ENCODE peak calls at places on chromosomes 11 and 22, in seven cellular contexts. X, M, H, G, Z, Q and I are unnamed samples. For H3K27me3, the result is how much of the 10 kb centered on the place peaks cover.

GRCh38 chr11:15293975-15294374 is 179.3 kb downstream of the INSC start:
- DNase-seq in Q (no peak), Z (no peak), H (no peak), X (no peak), G (no peak), M (no peak), I (no peak)

GRCh38 chr11:85809881-85810280 is 1.1 kb downstream of the SYTL2 start:
- DNase-seq in Q (no peak), M (peak), H (no peak), Z (no peak), G (no peak), X (no peak), I (no peak)

GRCh38 chr11:86152006-86152862 is 83.3 kb upstream of the PICALM start:
- DNase-seq in Z (no peak), M (no peak), G (no peak), Q (no peak), X (peak), H (no peak), I (no peak)

GRCh38 chr11:27481992-27482391 is 9.4 kb upstream of the LGR4 start:
- DNase-seq in M (no peak), G (no peak), Q (no peak), X (no peak), Z (no peak), H (no peak), I (no peak)

GRCh38 chr11:6568191-6568918 is 35.1 kb downstream of the RRP8 start:
- DNase-seq in Q (no peak), M (peak), H (no peak), X (peak), Z (peak), G (peak), I (peak)

GRCh38 chr11:11969380-11970215 is 38.8 kb downstream of the DKK3 start:
- DNase-seq in M (no peak), Z (no peak), H (no peak), X (no peak), Q (no peak), G (peak), I (peak)

GRCh38 chr11:7251836-7252682 is at the start of gene SYT9:
- DNase-seq in H (peak), Z (no peak), Q (peak), G (peak), M (peak), X (no peak), I (peak)

GRCh38 chr11:85787809-85788805 is 22.8 kb downstream of the SYTL2 start:
- DNase-seq in H (no peak), Z (no peak), M (no peak), X (peak), G (no peak), Q (no peak), I (no peak)

GRCh38 chr11:68677432-68677831 is 6.9 kb upstream of the GAL start:
- DNase-seq in H (no peak), Q (peak), G (peak), M (peak), X (peak), Z (peak), I (peak)

GRCh38 chr22:46631113-46631512 is 10.9 kb downstream of the GRAMD4 start:
- DNase-seq in Q (no peak), G (no peak), H (peak), Z (no peak), M (no peak), X (no peak), I (no peak)

GRCh38 chr11:10742460-10743208 is 8.4 kb upstream of the CTR9 start:
- DNase-seq in M (peak), Z (no peak), H (no peak), G (no peak), X (peak), Q (no peak), I (no peak)

GRCh38 chr11:46273511-46274205 is 3.8 kb upstream of the CREB3L1 start:
- DNase-seq in Z (no peak), M (no peak), Q (no peak), G (no peak), X (no peak), H (peak), I (no peak)

GRCh38 chr22:36954251-36955014 is 41.0 kb downstream of the CSF2RB start:
- DNase-seq in G (no peak), H (no peak), Q (no peak), Z (no peak), M (no peak), X (no peak), I (no peak)

GRCh38 chr22:31654408-31654807 is 7.6 kb downstream of the PISD start:
- DNase-seq in X (no peak), Z (no peak), M (no peak), H (no peak), Q (no peak), G (no peak), I (no peak)

GRCh38 chr11:8040921-8041285 is 40.1 kb upstream of the TUB start:
- DNase-seq in G (no peak), H (no peak), M (no peak), X (no peak), Q (no peak), Z (no peak), I (no peak)

GRCh38 chr11:120682026-120682649 is 170.6 kb downstream of the GRIK4 start:
- DNase-seq in Q (no peak), X (no peak), M (no peak), Z (no peak), H (no peak), G (no peak), I (no peak)
- H3K27me3 ChIP-seq in Q (under half), X (under half), M (under half), Z (under half), H (under half), G (under half), I (under half)

DNA sequence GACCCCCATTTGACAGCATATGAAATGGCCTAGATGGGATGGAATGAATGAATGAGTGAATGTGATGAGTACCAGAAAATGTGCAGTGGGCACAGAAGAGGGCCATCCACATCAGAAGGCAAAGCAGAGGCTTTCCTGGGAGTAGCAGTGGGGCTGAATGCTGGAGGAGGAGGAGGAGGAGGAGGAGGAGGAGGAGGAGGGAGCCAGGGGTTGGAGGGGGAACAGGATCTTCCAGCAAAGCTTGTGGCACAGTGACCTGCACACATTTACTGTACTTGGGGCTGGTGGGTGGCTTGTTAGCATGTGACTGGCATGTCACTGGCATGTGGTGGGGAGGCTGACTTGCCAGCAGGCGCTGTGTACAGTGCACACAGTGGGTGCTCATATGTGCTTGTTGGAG is 9.5 kb downstream of the SEPTIN3 start:
- DNase-seq in Z (no peak), M (no peak), G (no peak), Q (no peak), H (no peak), X (no peak), I (no peak)
- H3K27me3 ChIP-seq in Z (under half), M (under half), G (under half), Q (under half), H (under half), X (under half), I (under half)

GRCh38 chr22:22113701-22114100 is 130.9 kb upstream of the VPREB1 start:
- DNase-seq in H (no peak), G (no peak), Q (no peak), Z (no peak), X (no peak), M (no peak), I (no peak)
- H3K27me3 ChIP-seq in H (under half), G (under half), Q (under half), Z (under half), X (under half), M (under half), I (under half)

DNA sequence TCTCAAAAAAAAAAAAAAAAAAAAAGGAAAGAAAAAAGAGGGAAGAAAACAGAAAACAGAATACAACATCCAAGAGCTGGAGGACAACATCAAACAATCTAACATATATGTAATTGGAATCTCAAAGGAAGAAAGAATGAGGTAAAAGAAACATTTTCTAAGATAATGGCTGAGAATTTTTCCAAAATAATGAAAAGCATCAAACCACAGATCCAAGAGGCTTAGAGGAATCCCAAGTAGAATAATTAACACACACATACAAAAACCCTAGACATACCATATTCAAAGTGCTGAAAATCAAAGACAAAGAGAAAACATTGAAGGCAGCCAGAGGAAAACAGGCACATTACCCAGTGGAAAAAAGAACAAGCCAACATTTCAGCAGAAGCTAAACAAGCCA is 4.9 kb downstream of the SULT4A1 start:
- DNase-seq in G (no peak), H (no peak), Q (no peak), X (no peak), M (no peak), Z (no peak), I (no peak)
- H3K27me3 ChIP-seq in G (under half), H (under half), Q (under half), X (under half), M (under half), Z (under half), I (under half)